ENCODE peak calls at places on chromosome 3, in ten cellular contexts. I, B, A, P, O, D, T, F, J and M are unnamed samples.

GRCh38 chr3:36969540-36970432 is 23.1 kb downstream of the EPM2AIP1 start:
- DNase-seq in P (peak; percentile 7), J (no peak), I (no peak), F (no peak), D (peak; percentile 25), A (no peak), T (peak; percentile 79), O (peak; percentile 22), B (peak; percentile 71), M (peak; percentile 52)

GRCh38 chr3:143895805-143896204 is 47.5 kb upstream of the SLC9A9 start:
- DNase-seq in J (no peak), I (no peak), D (no peak), A (no peak), P (no peak), B (no peak), O (no peak), F (peak; percentile 36), T (peak; percentile 3), M (no peak)

GRCh38 chr3:100047455-100048141 is 66.7 kb downstream of the FILIP1L start:
- DNase-seq in I (peak; percentile 12), D (peak; percentile 85), J (peak; percentile 42), F (peak; percentile 77), T (peak; percentile 24), A (peak; percentile 76), P (no peak), B (peak; percentile 86), O (no peak), M (peak; percentile 77)

GRCh38 chr3:57942872-57943283 is 65.3 kb upstream of the FLNB start:
- DNase-seq in T (no peak), O (no peak), P (no peak), D (peak; percentile 33), J (peak; percentile 64), B (no peak), I (no peak), A (no peak), F (no peak), M (no peak)

GRCh38 chr3:28326458-28326926 is 22.0 kb upstream of the ZCWPW2 start:
- DNase-seq in F (peak; percentile 89), A (no peak), P (no peak), O (peak; percentile 23), T (no peak), D (no peak), J (no peak), B (no peak), I (no peak), M (no peak)

GRCh38 chr3:120393252-120393651 is 44.1 kb upstream of the LRRC58 start:
- DNase-seq in B (no peak), A (no peak), O (no peak), D (peak; percentile 35), P (no peak), T (no peak), J (no peak), I (no peak), F (no peak), M (no peak)

GRCh38 chr3:35659808-35660207 is 20.5 kb downstream of the ARPP21 start:
- DNase-seq in J (no peak), I (no peak), D (no peak), P (no peak), T (peak; percentile 86), O (no peak), A (no peak), F (peak; percentile 30), B (no peak), M (no peak)

GRCh38 chr3:1693145-1693544 is 405.5 kb upstream of the CNTN4 start:
- DNase-seq in F (no peak), J (no peak), A (no peak), B (no peak), I (no peak), P (no peak), O (no peak), D (no peak), T (no peak), M (no peak)

GRCh38 chr3:115428825-115429224 is 194.5 kb upstream of the GAP43 start:
- DNase-seq in A (no peak), O (no peak), B (no peak), P (no peak), D (no peak), J (no peak), F (no peak), I (no peak), T (no peak), M (no peak)

GRCh38 chr3:12135029-12135634 is 23.6 kb downstream of the TIMP4 start:
- DNase-seq in A (no peak), T (peak; percentile 53), J (peak; percentile 79), F (peak; percentile 49), O (peak; percentile 68), B (peak; percentile 56), D (peak; percentile 58), I (peak; percentile 64), P (peak; percentile 13), M (no peak)

GRCh38 chr3:35505181-35505580 is 134.1 kb upstream of the ARPP21 start:
- DNase-seq in F (no peak), B (no peak), O (no peak), D (no peak), A (no peak), I (no peak), P (no peak), T (no peak), J (peak; percentile 21), M (no peak)

GRCh38 chr3:15585111-15585844 is 16.1 kb downstream of the HACL1 start:
- DNase-seq in O (no peak), A (no peak), F (no peak), I (no peak), P (no peak), J (peak; percentile 48), B (no peak), D (no peak), T (no peak), M (no peak)

GRCh38 chr3:47418167-47419082 is 37.6 kb downstream of the PTPN23 start:
- DNase-seq in O (no peak), A (no peak), D (no peak), T (no peak), I (peak; percentile 40), J (no peak), F (no peak), P (no peak), B (no peak), M (no peak)

GRCh38 chr3:86793786-86794185 is 197.2 kb downstream of the VGLL3 start:
- DNase-seq in J (no peak), T (no peak), O (no peak), I (no peak), B (peak; percentile 94), A (peak; percentile 92), P (no peak), F (no peak), D (peak; percentile 96), M (peak; percentile 93)

GRCh38 chr3:139127101-139127500 is 82.4 kb upstream of the PRR23C start:
- DNase-seq in D (peak; percentile 67), F (no peak), I (no peak), J (no peak), B (peak; percentile 89), P (no peak), T (no peak), A (no peak), O (no peak), M (no peak)

GRCh38 chr3:178714971-178715832 is 179.0 kb downstream of the KCNMB2 start:
- DNase-seq in F (peak; percentile 71), O (no peak), A (no peak), J (no peak), D (no peak), P (no peak), I (no peak), T (no peak), B (no peak), M (no peak)

GRCh38 chr3:178719036-178719635 is 182.9 kb downstream of the KCNMB2 start:
- DNase-seq in A (no peak), T (no peak), I (no peak), D (no peak), O (no peak), B (no peak), J (no peak), F (no peak), P (no peak), M (no peak)
- H3K4me3 ChIP-seq in A (no peak overlapping the region), T (no peak overlapping the region), I (no peak overlapping the region), D (no peak overlapping the region), O (no peak overlapping the region), B (no peak overlapping the region), J (no peak overlapping the region), F (no peak overlapping the region), P (no peak overlapping the region), M (no peak overlapping the region)

DNA sequence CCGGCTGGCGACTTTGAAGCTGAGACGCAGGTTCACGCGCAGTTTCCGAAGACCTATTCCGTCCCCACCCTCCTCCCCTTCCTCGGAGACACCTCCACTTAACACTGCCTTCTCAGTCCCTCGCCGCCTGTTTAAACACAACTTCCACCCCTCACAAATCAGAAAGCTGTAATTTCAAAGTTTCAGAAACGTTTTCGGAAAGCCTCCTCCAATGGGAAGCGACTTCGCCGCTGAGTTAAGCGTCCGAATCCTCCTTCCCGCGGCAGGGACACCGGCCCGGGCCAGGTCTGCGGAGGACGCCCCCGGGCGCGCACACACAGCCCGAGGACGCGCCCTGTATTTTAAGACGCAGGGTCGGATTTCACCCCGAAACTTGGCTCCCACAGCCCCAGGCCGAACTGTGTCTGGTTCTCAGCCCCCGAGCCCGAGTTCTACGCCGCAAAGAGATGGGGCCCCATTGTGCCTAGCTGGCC is 554 bp upstream of the LRRN1 start:
- DNase-seq in T (no peak), F (peak; percentile 69), I (no peak), A (no peak), J (no peak), P (no peak), D (no peak), O (peak; percentile 23), B (no peak), M (no peak)
- H3K4me3 ChIP-seq in T (no peak overlapping the region), F (peak overlapping the region; percentile 77), I (peak overlapping the region; percentile 44), A (no peak overlapping the region), J (peak overlapping the region; percentile 48), P (no peak overlapping the region), D (no peak overlapping the region), O (peak overlapping the region; percentile 61), B (peak overlapping the region; percentile 13), M (no peak overlapping the region)

DNA sequence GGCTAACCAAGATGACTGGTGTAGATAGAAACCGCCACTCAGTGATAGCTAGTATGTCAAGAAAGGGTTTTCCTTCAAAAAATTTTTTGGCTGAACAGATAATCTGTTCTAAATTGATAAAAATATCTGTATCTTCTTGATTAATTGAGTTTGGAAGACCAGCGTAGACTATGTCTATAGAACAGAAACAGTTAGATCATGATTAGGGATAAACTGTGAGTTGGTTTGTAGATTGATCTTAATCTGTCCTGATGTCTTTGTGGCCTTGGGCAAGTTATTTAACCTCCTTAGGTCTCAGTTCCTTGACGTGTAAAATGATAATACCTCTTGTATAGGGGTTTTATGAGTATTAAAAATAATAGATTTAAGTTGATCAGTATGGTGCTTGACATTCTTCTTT is 4.7 kb downstream of the NFKBIZ start:
- DNase-seq in J (no peak), O (no peak), T (no peak), A (no peak), I (no peak), B (no peak), P (no peak), F (no peak), D (no peak), M (no peak)
- H3K4me3 ChIP-seq in J (no peak overlapping the region), O (no peak overlapping the region), T (no peak overlapping the region), A (no peak overlapping the region), I (no peak overlapping the region), B (no peak overlapping the region), P (peak overlapping the region; percentile 100), F (no peak overlapping the region), D (no peak overlapping the region), M (no peak overlapping the region)

DNA sequence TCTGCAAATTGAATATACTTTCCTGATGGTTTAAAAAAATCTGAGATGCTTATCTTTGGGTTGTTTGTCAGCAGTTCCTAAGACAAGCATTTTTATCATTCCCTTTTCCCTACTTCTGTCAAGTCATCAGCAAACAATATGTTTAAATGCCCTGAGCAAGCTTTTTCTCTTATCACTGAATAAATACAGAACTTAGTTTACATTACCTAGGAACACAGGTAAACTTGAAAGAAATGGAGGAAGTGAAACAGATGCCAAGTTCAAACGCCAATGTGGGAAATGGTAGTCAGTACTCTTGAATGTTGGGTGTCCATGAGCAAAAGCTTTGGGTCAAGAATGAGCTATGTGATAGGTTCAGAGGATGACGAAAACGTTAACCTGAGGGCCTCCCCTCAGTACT is 17.2 kb upstream of the TCAIM start:
- DNase-seq in F (no peak), P (no peak), J (no peak), D (no peak), B (no peak), T (no peak), A (no peak), O (no peak), I (no peak), M (no peak)
- H3K4me3 ChIP-seq in F (no peak overlapping the region), P (no peak overlapping the region), J (no peak overlapping the region), D (no peak overlapping the region), B (no peak overlapping the region), T (no peak overlapping the region), A (no peak overlapping the region), O (no peak overlapping the region), I (no peak overlapping the region), M (no peak overlapping the region)